ENCODE peak calls at places on chromosomes 4 and X, in ten cellular contexts. V is spleen, L is MG63, T is breast epithelium, I is fibroblast of mammary gland, Q is pancreas, W is A549, X is SJSA1, U is ascending aorta, S is bronchial epithelial cell. D is an unnamed sample.

GRCh38 chrX:154735695-154736393 is 15.0 kb downstream of the GAB3 start:
- DNase-seq in V (no peak), L (peak; percentile 69), T (no peak), I (peak; percentile 95), Q (no peak), W (no peak), X (peak; percentile 62), U (peak; percentile 84), S (peak; percentile 80), D (no peak)

GRCh38 chr4:88582493-88582892 is 9.8 kb upstream of the HERC3 start:
- DNase-seq in V (no peak), L (no peak), T (no peak), I (peak; percentile 40), Q (no peak), W (no peak), X (no peak), U (no peak), S (peak; percentile 73), D (no peak)

GRCh38 chrX:1281511-1281910 is 12.9 kb downstream of the CSF2RA start:
- DNase-seq in V (no peak), L (peak; percentile 73), T (no peak), I (peak; percentile 6), Q (no peak), W (peak; percentile 45), X (no peak), U (no peak), S (no peak), D (peak; percentile 48)

GRCh38 chr4:108060164-108060563 is 70.5 kb downstream of the HADH start:
- DNase-seq in V (no peak), L (no peak), T (no peak), I (peak; percentile 64), Q (no peak), W (peak; percentile 6), X (peak; percentile 65), U (no peak), S (peak; percentile 49), D (no peak)

GRCh38 chr4:27234306-27234899 is 373.8 kb downstream of the STIM2 start:
- DNase-seq in V (no peak), L (no peak), T (no peak), I (no peak), Q (no peak), W (no peak), X (no peak), U (no peak), S (no peak), D (no peak)

GRCh38 chr4:8547108-8547911 is 32.9 kb upstream of the GPR78 start:
- DNase-seq in V (peak; percentile 37), L (peak; percentile 90), T (no peak), I (peak; percentile 84), Q (no peak), W (no peak), X (peak; percentile 86), U (no peak), S (peak; percentile 83), D (no peak)

GRCh38 chr4:73761856-73762255 is 21.5 kb downstream of the CXCL8 start:
- DNase-seq in V (no peak), L (no peak), T (no peak), I (no peak), Q (no peak), W (no peak), X (no peak), U (no peak), S (peak; percentile 25), D (no peak)

GRCh38 chr4:124151031-124151430 is 561.5 kb downstream of the ANKRD50 start:
- DNase-seq in V (no peak), L (no peak), T (no peak), I (peak; percentile 2), Q (no peak), W (no peak), X (no peak), U (no peak), S (no peak), D (no peak)

GRCh38 chr4:22969314-22969896 is 276.7 kb downstream of the GBA3 start:
- DNase-seq in V (no peak), L (no peak), T (no peak), I (no peak), Q (no peak), W (peak; percentile 2), X (no peak), U (no peak), S (peak; percentile 67), D (no peak)

GRCh38 chr4:41212221-41213203 is 1.8 kb downstream of the APBB2 start:
- DNase-seq in V (no peak), L (peak; percentile 45), T (peak; percentile 38), I (peak; percentile 78), Q (no peak), W (peak; percentile 62), X (no peak), U (peak; percentile 74), S (peak; percentile 74), D (peak; percentile 52)

GRCh38 chrX:110394653-110395052 is 36.0 kb downstream of the RTL9 start:
- DNase-seq in V (no peak), L (peak; percentile 89), T (no peak), I (peak; percentile 75), Q (no peak), W (no peak), X (no peak), U (no peak), S (peak; percentile 88), D (peak; percentile 68)

GRCh38 chrX:77426811-77427210 is 20.4 kb upstream of the FGF16 start:
- DNase-seq in V (no peak), L (peak; percentile 58), T (no peak), I (peak; percentile 68), Q (no peak), W (no peak), X (no peak), U (no peak), S (peak; percentile 60), D (no peak)

GRCh38 chr4:52421811-52422213 is 237.3 kb downstream of the USP46 start:
- DNase-seq in V (no peak), L (no peak), T (no peak), I (peak; percentile 74), Q (no peak), W (no peak), X (no peak), U (no peak), S (no peak), D (peak; percentile 44)

GRCh38 chr4:128946929-128947328 is 137.4 kb downstream of the JADE1 start:
- DNase-seq in V (no peak), L (no peak), T (no peak), I (no peak), Q (no peak), W (no peak), X (no peak), U (no peak), S (no peak), D (no peak)

DNA sequence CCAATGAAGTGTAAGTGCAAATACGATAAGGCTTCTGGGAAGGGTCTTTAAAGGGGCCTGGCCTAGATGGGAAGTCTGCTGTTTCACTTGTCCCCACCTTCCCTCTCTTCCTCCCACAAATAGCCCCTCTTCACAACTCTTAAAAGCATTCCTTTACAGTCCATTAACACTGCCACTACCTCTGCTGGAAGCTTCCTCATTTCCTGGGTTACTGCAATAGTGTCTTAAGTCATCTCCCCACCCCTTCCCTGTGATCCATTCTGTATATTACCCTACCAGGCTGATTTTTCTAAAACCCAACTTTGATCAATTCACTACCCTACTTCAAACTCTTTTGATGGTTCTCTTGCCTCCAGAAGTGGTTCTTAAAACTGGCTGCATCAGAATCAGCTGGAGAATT is 8.8 kb upstream of the XIAP start:
- DNase-seq in V (no peak), L (no peak), T (no peak), I (no peak), Q (no peak), W (no peak), X (no peak), U (no peak), S (no peak), D (no peak)
- H3K4me3 ChIP-seq in V (no peak overlapping the region), L (no peak overlapping the region), T (no peak overlapping the region), I (no peak overlapping the region), Q (no peak overlapping the region), W (no peak overlapping the region), X (no peak overlapping the region), U (no peak overlapping the region), S (no peak overlapping the region), D (no peak overlapping the region)

DNA sequence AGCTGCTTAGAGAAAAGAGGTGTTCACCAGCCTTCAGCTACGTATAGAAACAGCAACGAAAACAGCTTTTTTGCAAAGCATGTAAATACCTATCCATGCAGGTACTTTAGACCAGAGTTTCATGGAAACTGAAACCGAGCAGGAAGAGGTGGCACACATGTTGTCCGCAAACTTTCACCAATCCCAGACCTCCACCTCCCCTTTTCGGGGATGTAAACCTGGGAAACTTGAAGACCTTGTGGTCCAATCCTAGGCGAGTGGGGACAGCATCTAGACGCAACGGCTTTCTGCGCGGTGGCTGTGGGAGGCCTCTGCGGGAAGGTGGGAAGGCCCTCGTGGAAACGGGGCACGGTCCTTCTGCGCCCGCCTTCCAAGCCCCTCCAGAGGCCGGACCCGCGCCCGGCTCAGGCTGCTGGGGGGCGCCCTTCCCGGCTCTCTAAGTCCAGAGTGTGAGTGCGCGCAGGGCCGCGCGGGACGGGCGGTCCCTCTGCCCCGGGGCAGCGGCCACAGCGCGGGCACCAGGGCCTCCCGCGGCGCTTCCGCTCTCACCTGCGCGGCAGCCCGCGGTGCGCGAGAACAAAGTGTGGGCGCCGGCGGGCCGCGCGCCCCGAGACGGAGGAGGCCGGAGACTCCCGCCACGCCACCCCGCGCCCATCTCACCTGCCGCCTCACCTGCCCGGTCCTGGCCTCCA is 831 bp upstream of the SHROOM2 start:
- DNase-seq in V (peak; percentile 61), L (no peak), T (no peak), I (no peak), Q (peak; percentile 73), W (no peak), X (no peak), U (no peak), S (no peak), D (no peak)
- H3K4me3 ChIP-seq in V (no peak overlapping the region), L (no peak overlapping the region), T (peak overlapping the region; percentile 31), I (no peak overlapping the region), Q (peak overlapping the region; percentile 54), W (peak overlapping the region; percentile 58), X (no peak overlapping the region), U (peak overlapping the region; percentile 57), S (peak overlapping the region; percentile 59), D (no peak overlapping the region)

GRCh38 chr4:179823342-179823741 is 2381.1 kb upstream of the AGA start:
- DNase-seq in V (no peak), L (no peak), T (no peak), I (no peak), Q (no peak), W (no peak), X (no peak), U (no peak), S (no peak), D (no peak)
- H3K4me3 ChIP-seq in V (no peak overlapping the region), L (no peak overlapping the region), T (no peak overlapping the region), I (no peak overlapping the region), Q (no peak overlapping the region), W (no peak overlapping the region), X (no peak overlapping the region), U (no peak overlapping the region), S (no peak overlapping the region), D (no peak overlapping the region)

DNA sequence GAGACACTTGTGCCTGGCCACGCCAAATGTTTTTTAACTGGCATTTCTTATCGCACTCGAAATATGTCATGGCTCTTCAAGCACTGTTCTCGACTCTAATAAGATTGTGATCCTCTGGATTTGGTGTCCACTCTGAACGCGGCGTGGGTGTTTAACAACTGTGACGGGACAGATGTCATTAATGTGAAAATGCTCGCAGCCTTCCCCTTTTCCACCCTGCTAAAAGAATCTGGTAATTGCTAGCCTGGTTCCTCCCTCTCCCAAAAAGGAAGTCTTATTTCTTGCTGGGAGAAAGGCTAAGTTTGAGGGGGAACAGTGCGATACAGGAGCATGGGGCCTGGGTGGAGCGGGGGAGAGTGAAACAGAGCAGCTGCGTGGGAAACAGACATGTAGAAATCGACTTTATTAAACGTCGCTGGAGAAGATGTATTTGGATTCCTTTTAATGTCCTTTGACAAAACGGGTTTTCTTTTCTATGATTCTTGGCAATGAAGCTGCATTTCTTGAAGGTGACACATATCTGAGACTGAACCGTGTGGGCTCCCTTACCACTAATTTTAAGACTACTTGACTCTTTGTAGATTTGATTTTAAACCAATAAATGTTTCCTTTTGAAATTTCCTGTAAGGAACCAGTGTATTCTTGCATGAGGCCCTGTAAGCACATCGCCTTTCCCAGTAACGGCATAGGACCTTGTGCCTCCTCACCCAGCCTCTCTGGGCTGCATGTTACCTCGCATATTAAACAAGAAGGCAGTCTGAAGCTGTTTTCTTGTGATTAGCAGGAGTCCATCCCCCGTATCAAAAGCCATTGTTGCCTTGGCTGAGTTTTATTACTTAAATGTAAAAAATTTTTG is 17.8 kb downstream of the TBC1D1 start:
- DNase-seq in V (no peak), L (no peak), T (no peak), I (peak; percentile 63), Q (no peak), W (no peak), X (no peak), U (no peak), S (peak; percentile 4), D (no peak)
- H3K4me3 ChIP-seq in V (no peak overlapping the region), L (no peak overlapping the region), T (no peak overlapping the region), I (no peak overlapping the region), Q (no peak overlapping the region), W (no peak overlapping the region), X (no peak overlapping the region), U (peak overlapping the region; percentile 34), S (no peak overlapping the region), D (no peak overlapping the region)